ENCODE peak calls at places on chromosome 18, in nine cellular contexts. E is heart right ventricle, B is hepatocyte, A is Peyer's patch, V is GM12864, U is GM23338, Q is astrocyte of the spinal cord, S is breast epithelium, M is ovary. Z is an unnamed sample.
A peak's percentile ranks its signal among the peaks of the same experiment; 100 is the strongest.

GRCh38 chr18:27713727-27714080 is 463.2 kb downstream of the CDH2 start:
- DNase-seq in E (no peak), A (no peak), V (no peak), M (no peak), B (peak; percentile 16), S (no peak), Q (peak; percentile 93), U (no peak), Z (no peak)

GRCh38 chr18:51135361-51135760 is 62.1 kb downstream of the MEX3C start:
- DNase-seq in S (no peak), B (no peak), M (no peak), Q (peak; percentile 56), U (no peak), V (no peak), A (no peak), E (no peak), Z (no peak)

GRCh38 chr18:907171-907879 is 2.7 kb downstream of the ADCYAP1 start:
- DNase-seq in U (peak; percentile 61), S (no peak), Q (no peak), E (no peak), B (peak; percentile 39), A (no peak), M (no peak), V (no peak), Z (peak; percentile 36)

GRCh38 chr18:48032876-48033769 is 102.7 kb upstream of the SMAD2 start:
- DNase-seq in V (no peak), A (peak; percentile 31), S (peak; percentile 14), Q (peak; percentile 65), U (no peak), E (no peak), M (no peak), B (peak; percentile 53), Z (no peak)

GRCh38 chr18:136433-136832 is 21.9 kb upstream of the USP14 start:
- DNase-seq in E (no peak), V (no peak), Q (no peak), M (no peak), S (no peak), B (no peak), U (peak; percentile 52), A (no peak), Z (no peak)

GRCh38 chr18:51645607-51646006 is 448.1 kb upstream of the MEX3C start:
- DNase-seq in B (no peak), S (no peak), Q (no peak), M (no peak), E (no peak), U (no peak), V (no peak), A (no peak), Z (no peak)

GRCh38 chr18:29154758-29155725 is 978.1 kb upstream of the CDH2 start:
- DNase-seq in V (no peak), Q (peak; percentile 88), A (no peak), S (no peak), E (no peak), M (no peak), B (peak; percentile 13), U (no peak), Z (no peak)

GRCh38 chr18:79937103-79937860 is 14.2 kb downstream of the SLC66A2 start:
- DNase-seq in U (no peak), V (no peak), S (peak; percentile 19), M (no peak), E (no peak), A (peak; percentile 25), B (no peak), Q (no peak), Z (no peak)

GRCh38 chr18:23487738-23488625 is 15.3 kb upstream of the RMC1 start:
- DNase-seq in V (peak; percentile 49), E (no peak), U (peak; percentile 20), S (no peak), Q (peak; percentile 7), A (peak; percentile 69), B (peak; percentile 32), M (no peak), Z (peak; percentile 52)

GRCh38 chr18:31942301-31942998 is 478 bp downstream of the TRAPPC8 start:
- DNase-seq in A (peak; percentile 62), S (no peak), U (peak; percentile 52), V (no peak), M (peak; percentile 34), Q (peak; percentile 45), B (peak; percentile 72), E (peak; percentile 9), Z (peak; percentile 73)

GRCh38 chr18:10715791-10716190 is 190.0 kb downstream of the NAPG start:
- DNase-seq in U (no peak), V (no peak), S (no peak), B (peak; percentile 44), Q (peak; percentile 42), M (no peak), A (no peak), E (no peak), Z (no peak)

GRCh38 chr18:67417864-67418523 is 98.5 kb downstream of the DSEL start:
- DNase-seq in E (peak; percentile 7), A (no peak), B (peak; percentile 13), Q (peak; percentile 54), M (no peak), V (peak; percentile 4), S (no peak), U (no peak), Z (peak; percentile 55)

GRCh38 chr18:74139888-74140287 is 7.7 kb downstream of the FBXO15 start:
- DNase-seq in B (no peak), M (no peak), A (no peak), U (no peak), S (no peak), E (no peak), V (no peak), Q (peak; percentile 58), Z (peak; percentile 53)

GRCh38 chr18:23077493-23078256 is 57.6 kb upstream of the CABLES1 start:
- DNase-seq in M (no peak), Q (peak; percentile 17), A (peak; percentile 67), E (no peak), B (peak; percentile 64), V (no peak), U (peak; percentile 36), S (no peak), Z (no peak)

GRCh38 chr18:5585653-5586052 is 41.9 kb upstream of the EPB41L3 start:
- DNase-seq in S (no peak), M (no peak), A (no peak), B (no peak), V (no peak), Q (no peak), E (no peak), U (no peak), Z (no peak)

GRCh38 chr18:23515911-23516546 is 12.7 kb downstream of the RMC1 start:
- DNase-seq in U (peak; percentile 93), V (peak; percentile 55), A (peak; percentile 92), S (peak; percentile 73), E (peak; percentile 77), B (peak; percentile 92), Q (peak; percentile 67), M (peak; percentile 75), Z (peak; percentile 72)

GRCh38 chr18:49691177-49691608 is 122.1 kb downstream of the ACAA2 start:
- DNase-seq in S (no peak), M (no peak), Q (peak; percentile 90), B (no peak), U (no peak), A (no peak), E (no peak), V (no peak), Z (no peak)

GRCh38 chr18:39742015-39742466 is 2176.4 kb upstream of the CELF4 start:
- DNase-seq in U (no peak), V (no peak), E (no peak), A (no peak), Q (peak; percentile 59), S (no peak), M (no peak), B (peak; percentile 8), Z (no peak)

GRCh38 chr18:75429975-75430374 is 2.5 kb upstream of the SMIM21 start:
- DNase-seq in V (no peak), S (no peak), B (no peak), A (no peak), Q (no peak), E (no peak), U (no peak), M (no peak), Z (no peak)

GRCh38 chr18:62165583-62165982 is 21.3 kb downstream of the PIGN start:
- DNase-seq in S (no peak), E (no peak), V (no peak), A (no peak), U (no peak), Q (no peak), M (no peak), B (no peak), Z (no peak)

GRCh38 chr18:21242141-21243040 is at the start of gene GREB1L:
- DNase-seq in S (no peak), A (peak; percentile 62), E (peak; percentile 42), M (peak; percentile 79), U (peak; percentile 80), Q (peak; percentile 42), V (no peak), B (peak; percentile 90), Z (peak; percentile 69)
- TF ChIP-seq CTCF in S (no peak), A (no peak), E (peak; percentile 19), M (peak; percentile 23), U (no peak), Q (peak; percentile 17), V (no peak), B (peak; percentile 37), Z (no peak)

DNA sequence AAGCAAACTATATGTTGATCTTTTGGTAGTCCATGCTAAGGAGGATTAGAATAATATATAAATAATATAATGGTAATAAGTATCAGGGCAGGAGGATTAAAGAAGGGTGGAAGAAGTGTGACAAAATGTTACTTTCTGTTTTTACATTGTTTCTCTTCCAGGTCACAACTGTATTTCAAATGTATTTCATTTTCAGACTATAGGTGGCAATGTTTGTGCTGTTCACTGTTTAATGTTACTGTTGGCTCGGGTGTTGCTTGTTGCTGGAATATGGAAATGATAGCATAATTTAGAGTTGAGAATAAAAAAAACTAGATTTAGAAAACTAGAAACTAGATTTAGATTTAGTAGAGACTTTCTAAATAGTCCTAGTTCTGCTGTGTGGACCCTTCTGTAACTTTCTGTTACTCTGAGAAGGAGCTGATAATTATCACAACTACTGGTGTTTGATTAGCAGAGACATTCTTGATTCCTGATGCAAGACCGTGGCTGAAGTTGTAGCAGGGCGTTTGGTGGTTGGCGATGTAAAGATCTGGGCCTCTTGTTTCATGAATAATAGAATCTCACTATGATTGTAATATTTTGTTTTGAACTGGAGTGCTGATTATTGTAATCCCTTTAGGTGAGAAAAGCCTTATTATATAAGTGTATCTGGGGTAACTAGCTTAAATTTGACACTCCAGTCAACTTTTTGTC is 7.9 kb downstream of the NEDD4L start:
- DNase-seq in A (no peak), S (no peak), Q (peak; percentile 32), U (no peak), E (no peak), M (no peak), V (no peak), B (no peak), Z (peak; percentile 45)
- TF ChIP-seq CTCF in A (peak; percentile 26), S (no peak), Q (peak; percentile 34), U (peak; percentile 20), E (no peak), M (no peak), V (peak; percentile 41), B (peak; percentile 48), Z (peak; percentile 13)

GRCh38 chr18:33232318-33232626 is 208.2 kb downstream of the CCDC178 start:
- DNase-seq in S (no peak), V (no peak), E (no peak), M (no peak), U (no peak), B (no peak), A (no peak), Q (no peak), Z (no peak)
- TF ChIP-seq CTCF in S (peak; percentile 1), V (no peak), E (no peak), M (no peak), U (no peak), B (no peak), A (no peak), Q (no peak), Z (no peak)

GRCh38 chr18:45014047-45014501 is 333.4 kb downstream of the SETBP1 start:
- DNase-seq in M (no peak), A (no peak), U (peak; percentile 47), B (peak; percentile 26), V (no peak), Q (peak; percentile 88), E (no peak), S (no peak), Z (no peak)
- TF ChIP-seq CTCF in M (no peak), A (no peak), U (no peak), B (no peak), V (no peak), Q (no peak), E (no peak), S (no peak), Z (no peak)

Z was measured in GM13976.